ENCODE peak calls at places on chromosomes 12 and 14, in nine cellular contexts. S, Q, N, K, B, C, U, Y and T are unnamed samples.

GRCh38 chr12:51330186-51330585 is 6.2 kb upstream of the BIN2 start:
- DNase-seq in S (no peak), Q (no peak), N (no peak), K (no peak), B (no peak), C (no peak), U (no peak), Y (no peak), T (no peak)

GRCh38 chr12:7162691-7163114 is 26.8 kb upstream of the PEX5 start:
- DNase-seq in S (no peak), Q (no peak), N (no peak), K (no peak), B (no peak), C (peak), U (no peak), Y (no peak), T (no peak)

GRCh38 chr12:128083132-128083729 is 183.7 kb upstream of the TMEM132C start:
- DNase-seq in S (no peak), Q (no peak), N (no peak), K (no peak), B (no peak), C (no peak), U (no peak), Y (no peak), T (no peak)

GRCh38 chr12:94386422-94386821 is 73.2 kb downstream of the CEP83 start:
- DNase-seq in S (no peak), Q (no peak), N (no peak), K (no peak), B (no peak), C (no peak), U (no peak), Y (peak), T (no peak)

GRCh38 chr14:22296722-22297121 is 292.3 kb downstream of the DAD1 start:
- DNase-seq in S (no peak), Q (no peak), N (peak), K (no peak), B (no peak), C (no peak), U (no peak), Y (peak), T (peak)

GRCh38 chr12:3747543-3747942 is 5.4 kb downstream of the CRACR2A start:
- DNase-seq in S (no peak), Q (no peak), N (no peak), K (peak), B (no peak), C (no peak), U (no peak), Y (no peak), T (no peak)

GRCh38 chr12:115079760-115080159 is 395.8 kb upstream of the TBX3 start:
- DNase-seq in S (no peak), Q (no peak), N (no peak), K (no peak), B (no peak), C (no peak), U (no peak), Y (no peak), T (no peak)

GRCh38 chr12:54201001-54201794 is 12.4 kb upstream of the SMUG1 start:
- DNase-seq in S (peak), Q (peak), N (peak), K (peak), B (peak), C (peak), U (peak), Y (peak), T (peak)

GRCh38 chr12:14873440-14874185 is 12.0 kb downstream of the MGP start:
- DNase-seq in S (no peak), Q (no peak), N (no peak), K (no peak), B (no peak), C (no peak), U (no peak), Y (no peak), T (no peak)

GRCh38 chr12:85569261-85569660 is 266.9 kb downstream of the RASSF9 start:
- DNase-seq in S (no peak), Q (no peak), N (no peak), K (no peak), B (no peak), C (no peak), U (no peak), Y (no peak), T (no peak)

GRCh38 chr12:81450920-81451739 is 308.0 kb downstream of the PPFIA2 start:
- DNase-seq in S (no peak), Q (no peak), N (peak), K (no peak), B (peak), C (peak), U (no peak), Y (peak), T (peak)

GRCh38 chr12:26810330-26810729 is 22.7 kb downstream of the ITPR2 start:
- DNase-seq in S (no peak), Q (peak), N (peak), K (no peak), B (no peak), C (peak), U (peak), Y (peak), T (peak)

GRCh38 chr14:53458368-53458814 is 305.3 kb upstream of the DDHD1 start:
- DNase-seq in S (no peak), Q (no peak), N (peak), K (no peak), B (no peak), C (no peak), U (no peak), Y (peak), T (peak)

GRCh38 chr14:45359766-45360165 is 106.8 kb upstream of the MIS18BP1 start:
- DNase-seq in S (no peak), Q (no peak), N (no peak), K (no peak), B (no peak), C (no peak), U (no peak), Y (no peak), T (peak)

GRCh38 chr12:72872986-72873385 is 600.8 kb downstream of the TRHDE start:
- DNase-seq in S (no peak), Q (no peak), N (no peak), K (no peak), B (no peak), C (no peak), U (no peak), Y (no peak), T (no peak)

GRCh38 chr12:78261901-78262300 is 431.2 kb downstream of the NAV3 start:
- DNase-seq in S (no peak), Q (no peak), N (no peak), K (no peak), B (no peak), C (no peak), U (no peak), Y (no peak), T (no peak)

GRCh38 chr12:18141583-18141982 is 51.6 kb upstream of the RERGL start:
- DNase-seq in S (no peak), Q (no peak), N (peak), K (no peak), B (no peak), C (no peak), U (no peak), Y (peak), T (peak)

GRCh38 chr14:98144964-98145363 is 1127.0 kb downstream of the BCL11B start:
- DNase-seq in S (no peak), Q (no peak), N (no peak), K (no peak), B (no peak), C (no peak), U (no peak), Y (no peak), T (peak)

GRCh38 chr14:72962829-72963312 is 36.6 kb downstream of the DCAF4 start:
- DNase-seq in S (no peak), Q (no peak), N (peak), K (no peak), B (no peak), C (no peak), U (no peak), Y (peak), T (peak)

GRCh38 chr14:68792022-68792829 is 641 bp downstream of the ZFP36L1 start:
- DNase-seq in S (no peak), Q (no peak), N (no peak), K (no peak), B (no peak), C (peak), U (no peak), Y (no peak), T (peak)

GRCh38 chr12:15886372-15887042 is 4.3 kb downstream of the STRAP start:
- DNase-seq in S (no peak), Q (no peak), N (peak), K (no peak), B (no peak), C (no peak), U (no peak), Y (no peak), T (no peak)

GRCh38 chr14:20386276-20386855 is 26.9 kb downstream of the TEP1 start:
- DNase-seq in S (no peak), Q (no peak), N (no peak), K (no peak), B (no peak), C (no peak), U (no peak), Y (no peak), T (no peak)

GRCh38 chr12:50574621-50575348 is 70.0 kb downstream of the DIP2B start:
- DNase-seq in S (no peak), Q (no peak), N (no peak), K (no peak), B (no peak), C (peak), U (no peak), Y (no peak), T (peak)

GRCh38 chr12:62265511-62265910 is 5.3 kb downstream of the USP15 start:
- DNase-seq in S (no peak), Q (no peak), N (no peak), K (no peak), B (no peak), C (no peak), U (no peak), Y (no peak), T (no peak)

GRCh38 chr12:71430756-71431155 is 8.8 kb upstream of the LGR5 start:
- DNase-seq in S (no peak), Q (no peak), N (no peak), K (no peak), B (no peak), C (no peak), U (no peak), Y (no peak), T (no peak)

GRCh38 chr14:100865682-100866591 is 37.6 kb downstream of the RTL1 start:
- DNase-seq in S (no peak), Q (no peak), N (no peak), K (peak), B (no peak), C (no peak), U (peak), Y (no peak), T (no peak)

GRCh38 chr12:57693317-57693658 is 644 bp upstream of the OS9 start:
- DNase-seq in S (no peak), Q (no peak), N (no peak), K (no peak), B (no peak), C (no peak), U (no peak), Y (no peak), T (no peak)

GRCh38 chr14:59451849-59452248 is 13.3 kb downstream of the GPR135 start:
- DNase-seq in S (no peak), Q (no peak), N (no peak), K (no peak), B (no peak), C (no peak), U (no peak), Y (no peak), T (no peak)

GRCh38 chr12:27337376-27337775 is 4.7 kb downstream of the BMAL2 start:
- DNase-seq in S (no peak), Q (no peak), N (no peak), K (no peak), B (no peak), C (no peak), U (no peak), Y (no peak), T (no peak)

GRCh38 chr14:100341301-100342031 is 18.3 kb downstream of the SLC25A47 start:
- DNase-seq in S (no peak), Q (no peak), N (peak), K (no peak), B (no peak), C (peak), U (no peak), Y (peak), T (peak)

GRCh38 chr14:92645841-92646478 is 102.5 kb downstream of the LGMN start:
- DNase-seq in S (no peak), Q (no peak), N (no peak), K (no peak), B (no peak), C (no peak), U (no peak), Y (peak), T (peak)

DNA sequence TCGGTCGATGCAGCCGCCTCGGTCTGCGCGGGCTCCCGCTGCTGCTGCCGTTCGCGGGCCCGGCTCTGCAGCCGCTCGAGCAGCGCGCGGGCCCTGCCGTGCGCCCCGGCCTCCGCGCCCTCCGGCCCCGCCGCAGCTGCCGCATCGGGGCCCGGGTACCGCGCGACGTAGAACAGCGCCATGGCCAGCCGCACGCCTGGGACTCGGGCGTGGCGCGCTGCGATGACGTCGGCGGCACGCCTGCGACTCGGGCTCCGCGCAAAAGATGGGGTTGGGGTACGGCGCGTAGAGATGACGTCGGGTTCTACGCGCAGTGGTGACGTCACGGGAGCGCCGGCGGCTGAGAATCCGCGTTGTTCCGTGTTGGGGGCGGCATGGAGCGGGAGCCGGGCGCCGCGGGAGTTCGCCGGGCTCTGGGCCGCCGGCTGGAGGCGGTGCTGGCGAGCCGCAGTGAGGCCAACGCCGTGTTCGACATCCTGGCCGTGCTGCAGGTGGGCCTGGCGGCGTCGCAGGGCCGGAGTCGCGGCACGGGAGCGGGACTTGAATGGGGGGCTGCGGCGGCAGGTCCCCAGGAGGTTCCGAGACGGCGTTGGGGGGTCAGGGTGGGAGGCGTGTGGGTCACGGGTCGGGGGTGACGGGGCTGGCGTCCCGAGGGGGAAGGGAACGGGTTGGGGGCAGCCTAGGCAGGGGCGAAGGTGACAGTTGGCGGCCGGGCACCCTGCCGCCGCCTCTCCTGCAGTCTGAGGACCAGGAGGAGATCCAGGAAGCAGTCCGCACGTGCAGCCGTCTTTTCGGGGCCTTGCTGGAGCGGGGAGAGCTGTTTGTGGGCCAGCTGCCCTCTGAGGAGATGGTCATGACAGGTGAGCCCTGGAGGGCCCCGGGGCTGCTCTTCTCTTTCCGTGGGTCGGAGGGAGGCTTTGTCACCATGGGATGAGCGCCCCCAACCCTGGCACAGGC is at the start of the genes DDX51 and NOC4L:
- DNase-seq in S (peak), Q (peak), N (peak), K (peak), B (peak), C (peak), U (peak), Y (peak), T (peak)
- TF ChIP-seq CTCF in S (no peak), Q (peak), N (no peak), K (no peak), B (no peak), C (no peak), U (no peak), Y (no peak), T (no peak)

GRCh38 chr12:104888892-104889291 is 69.2 kb downstream of the SLC41A2 start:
- DNase-seq in S (no peak), Q (no peak), N (no peak), K (no peak), B (no peak), C (no peak), U (no peak), Y (no peak), T (no peak)

GRCh38 chr12:104890463-104891096 is 67.5 kb downstream of the SLC41A2 start:
- DNase-seq in S (no peak), Q (no peak), N (no peak), K (no peak), B (no peak), C (no peak), U (no peak), Y (no peak), T (no peak)

GRCh38 chr12:104888456-104888855 is 69.6 kb downstream of the SLC41A2 start:
- DNase-seq in S (no peak), Q (no peak), N (no peak), K (no peak), B (no peak), C (no peak), U (no peak), Y (no peak), T (no peak)

GRCh38 chr12:104889735-104890134 is 68.4 kb downstream of the SLC41A2 start:
- DNase-seq in S (no peak), Q (no peak), N (no peak), K (no peak), B (no peak), C (no peak), U (no peak), Y (no peak), T (no peak)

GRCh38 chr12:104886418-104887401 is 71.4 kb downstream of the SLC41A2 start:
- DNase-seq in S (no peak), Q (no peak), N (peak), K (no peak), B (no peak), C (no peak), U (no peak), Y (peak), T (peak)
- TF ChIP-seq CTCF in S (no peak), Q (no peak), N (no peak), K (no peak), B (no peak), C (no peak), U (no peak), Y (no peak), T (no peak)

GRCh38 chr12:88836156-88836555 is 255.9 kb upstream of the KITLG start:
- DNase-seq in S (no peak), Q (no peak), N (no peak), K (no peak), B (no peak), C (no peak), U (no peak), Y (peak), T (peak)

GRCh38 chr12:88839486-88839885 is 259.2 kb upstream of the KITLG start:
- DNase-seq in S (no peak), Q (no peak), N (no peak), K (no peak), B (no peak), C (no peak), U (no peak), Y (no peak), T (no peak)

GRCh38 chr12:88833641-88834116 is 253.4 kb upstream of the KITLG start:
- DNase-seq in S (no peak), Q (no peak), N (no peak), K (no peak), B (no peak), C (no peak), U (no peak), Y (no peak), T (peak)

DNA sequence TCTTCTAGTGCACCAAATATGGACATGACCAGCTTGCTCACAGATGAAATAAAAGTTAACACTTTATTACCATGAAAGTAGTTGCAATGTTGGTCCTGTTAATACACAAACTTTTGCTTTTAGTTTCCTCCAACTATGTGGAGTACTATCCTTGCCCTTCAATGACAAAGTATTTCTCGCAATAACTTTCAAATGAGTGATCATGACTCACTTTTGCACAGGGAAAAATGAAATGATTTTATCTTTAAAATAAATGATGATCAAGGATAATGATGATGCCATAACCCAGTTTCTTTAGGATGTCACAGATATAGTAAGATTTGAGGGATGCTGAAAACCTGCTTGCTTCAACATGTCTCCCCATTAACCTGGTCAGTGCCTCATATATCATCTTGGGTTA is 254.0 kb upstream of the KITLG start:
- DNase-seq in S (no peak), Q (no peak), N (no peak), K (no peak), B (no peak), C (no peak), U (no peak), Y (no peak), T (no peak)
- TF ChIP-seq CTCF in S (no peak), Q (no peak), N (no peak), K (no peak), B (no peak), C (no peak), U (no peak), Y (no peak), T (no peak)

GRCh38 chr12:96399081-96399918 is 939 bp downstream of the CDK17 start:
- DNase-seq in S (peak), Q (peak), N (no peak), K (peak), B (peak), C (peak), U (peak), Y (peak), T (peak)
- TF ChIP-seq CTCF in S (peak), Q (no peak), N (no peak), K (no peak), B (no peak), C (no peak), U (peak), Y (peak), T (peak)

GRCh38 chr12:10613334-10614055 is at the start of gene MAGOHB:
- DNase-seq in S (peak), Q (peak), N (peak), K (peak), B (peak), C (peak), U (peak), Y (peak), T (peak)

GRCh38 chr12:10612110-10612509 is 1.3 kb downstream of the MAGOHB start:
- DNase-seq in S (no peak), Q (no peak), N (no peak), K (no peak), B (no peak), C (no peak), U (no peak), Y (no peak), T (no peak)

GRCh38 chr12:10612954-10613333 is 465 bp downstream of the MAGOHB start:
- DNase-seq in S (no peak), Q (no peak), N (no peak), K (no peak), B (no peak), C (no peak), U (no peak), Y (peak), T (no peak)

GRCh38 chr12:10610188-10610587 is 3.2 kb downstream of the MAGOHB start:
- DNase-seq in S (no peak), Q (no peak), N (no peak), K (no peak), B (no peak), C (no peak), U (no peak), Y (no peak), T (no peak)

GRCh38 chr12:10607885-10608458 is 5.4 kb downstream of the MAGOHB start:
- DNase-seq in S (no peak), Q (no peak), N (peak), K (no peak), B (no peak), C (no peak), U (no peak), Y (peak), T (peak)
- TF ChIP-seq CTCF in S (peak), Q (no peak), N (peak), K (no peak), B (peak), C (peak), U (no peak), Y (peak), T (peak)